ENCODE peak calls at places on chromosomes 5 and 9, in five cellular contexts. L is K562, W is H1, A is GM12878, X is HepG2. T is an unnamed sample. For H3K9me3, the result is how much of the 10 kb centered on the place peaks cover.

GRCh38 chr9:33620738-33621439 is 96.8 kb downstream of the ANKRD18B start:
- DNase-seq in A (no peak), W (no peak), L (no peak), X (no peak), T (no peak)

GRCh38 chr9:76773051-76773450 is 8.8 kb downstream of the PCA3 start:
- DNase-seq in A (no peak), L (no peak), W (no peak), X (no peak), T (no peak)

GRCh38 chr5:135309391-135310327 is 89.4 kb downstream of the MACROH2A1 start:
- DNase-seq in W (no peak), L (no peak), X (no peak), A (no peak), T (no peak)

GRCh38 chr5:139950436-139950835 is 92.7 kb downstream of the NRG2 start:
- DNase-seq in A (no peak), X (no peak), W (peak), L (no peak), T (no peak)

GRCh38 chr5:134554319-134555222 is 29.1 kb downstream of the JADE2 start:
- DNase-seq in A (peak), X (no peak), W (no peak), L (no peak), T (no peak)

GRCh38 chr9:36486454-36486932 is 86.2 kb upstream of the MELK start:
- DNase-seq in X (no peak), A (no peak), W (no peak), L (peak), T (no peak)

GRCh38 chr5:116938488-116938887 is 363.9 kb upstream of the SEMA6A start:
- DNase-seq in A (no peak), L (no peak), X (no peak), W (no peak), T (no peak)

GRCh38 chr9:100595391-100596199 is 17.7 kb downstream of the CAVIN4 start:
- DNase-seq in A (no peak), X (peak), L (peak), W (no peak), T (peak)

GRCh38 chr5:115366223-115366622 is 69.8 kb upstream of the CCDC112 start:
- DNase-seq in W (no peak), A (no peak), L (no peak), X (no peak), T (no peak)

GRCh38 chr5:168334161-168335094 is 43.0 kb downstream of the WWC1 start:
- DNase-seq in L (no peak), X (no peak), W (peak), A (no peak), T (no peak)

GRCh38 chr5:83965431-83965830 is 244.8 kb upstream of the HAPLN1 start:
- DNase-seq in W (no peak), X (no peak), A (no peak), L (no peak), T (no peak)

GRCh38 chr9:124022201-124023121 is 10.9 kb downstream of the LHX2 start:
- DNase-seq in W (peak), L (peak), X (peak), A (no peak), T (no peak)

GRCh38 chr5:118144540-118144939 is 843.8 kb downstream of the DTWD2 start:
- DNase-seq in X (no peak), A (no peak), W (no peak), L (no peak), T (no peak)

GRCh38 chr9:112168197-112168596 is 6.9 kb downstream of the SUSD1 start:
- DNase-seq in A (no peak), W (no peak), X (no peak), L (no peak), T (no peak)

GRCh38 chr5:126098330-126099017 is 324.7 kb upstream of the GRAMD2B start:
- DNase-seq in X (no peak), A (no peak), W (no peak), L (no peak), T (no peak)

GRCh38 chr9:29906065-29906464 is 2332.8 kb upstream of the C9orf72 start:
- DNase-seq in A (no peak), W (no peak), L (no peak), X (peak), T (no peak)

GRCh38 chr9:90038778-90039177 is 434.0 kb downstream of the GADD45G start:
- DNase-seq in W (peak), L (no peak), X (no peak), A (no peak), T (no peak)

GRCh38 chr9:77939149-77939668 is 92.4 kb downstream of the GNAQ start:
- DNase-seq in X (no peak), W (no peak), A (no peak), L (no peak), T (no peak)

GRCh38 chr5:127313379-127313778 is 22.8 kb downstream of the MEGF10 start:
- DNase-seq in A (no peak), L (no peak), X (no peak), W (no peak), T (no peak)

GRCh38 chr9:95100071-95100627 is 217.4 kb downstream of the FANCC start:
- DNase-seq in W (no peak), L (no peak), A (no peak), X (no peak), T (no peak)

DNA sequence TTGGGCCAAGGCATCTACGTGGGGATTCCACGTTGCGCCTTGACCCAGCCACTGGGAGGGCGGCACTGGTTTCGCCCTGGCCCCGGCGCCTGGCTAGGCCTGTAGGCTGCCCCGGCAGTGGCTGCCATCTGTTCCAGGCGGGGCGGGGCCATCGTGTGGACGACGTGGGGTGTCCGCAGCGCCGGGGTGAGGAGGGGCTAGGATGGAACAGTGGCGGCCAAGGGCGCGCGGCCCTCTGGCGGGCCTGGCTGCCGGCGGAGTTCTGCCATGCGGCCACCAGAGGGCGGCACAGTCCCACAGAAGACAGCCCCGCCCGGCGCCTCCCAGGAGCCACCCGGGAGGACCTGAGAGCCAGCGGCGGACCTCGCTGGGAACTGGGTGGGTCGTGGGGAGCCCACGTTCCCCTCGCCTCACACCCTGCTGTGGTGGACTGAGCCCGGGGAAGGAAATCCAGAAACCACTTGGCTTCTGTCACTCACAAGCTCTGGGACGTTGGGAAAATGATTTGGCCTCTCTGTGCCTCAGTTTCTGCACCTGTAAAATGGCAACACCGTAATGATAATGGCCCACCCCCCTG is 22.6 kb upstream of the RAPGEF1 start:
- DNase-seq in W (peak), X (peak), A (no peak), L (peak), T (peak)
- TF ChIP-seq YY1 in W (peak), X (peak), A (peak), L (peak), T (peak)

DNA sequence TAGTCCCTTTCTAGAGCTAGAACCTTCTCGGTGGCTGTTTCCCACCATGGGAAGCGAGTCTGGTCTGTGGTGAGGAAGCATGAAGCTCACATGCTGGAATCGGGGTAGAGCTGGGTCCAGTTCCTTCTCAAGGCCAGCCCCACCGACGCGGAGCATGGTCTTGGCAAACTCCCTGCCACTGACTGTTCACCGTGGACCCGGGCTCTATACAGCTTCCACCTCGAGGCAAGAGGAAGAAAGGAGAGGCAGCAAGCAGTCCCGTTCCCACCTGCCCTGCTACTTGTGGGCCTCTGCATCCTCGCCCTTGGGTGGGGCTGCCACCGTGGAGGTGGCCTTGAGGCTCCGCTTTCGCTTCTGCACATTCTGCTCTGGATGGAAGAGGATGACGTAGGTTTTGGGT is 13.7 kb downstream of the GRM6 start:
- DNase-seq in A (no peak), X (no peak), W (no peak), L (no peak), T (no peak)
- H3K9me3 ChIP-seq in A (under half), X (half or more), W (half or more), L (under half), T (under half)

DNA sequence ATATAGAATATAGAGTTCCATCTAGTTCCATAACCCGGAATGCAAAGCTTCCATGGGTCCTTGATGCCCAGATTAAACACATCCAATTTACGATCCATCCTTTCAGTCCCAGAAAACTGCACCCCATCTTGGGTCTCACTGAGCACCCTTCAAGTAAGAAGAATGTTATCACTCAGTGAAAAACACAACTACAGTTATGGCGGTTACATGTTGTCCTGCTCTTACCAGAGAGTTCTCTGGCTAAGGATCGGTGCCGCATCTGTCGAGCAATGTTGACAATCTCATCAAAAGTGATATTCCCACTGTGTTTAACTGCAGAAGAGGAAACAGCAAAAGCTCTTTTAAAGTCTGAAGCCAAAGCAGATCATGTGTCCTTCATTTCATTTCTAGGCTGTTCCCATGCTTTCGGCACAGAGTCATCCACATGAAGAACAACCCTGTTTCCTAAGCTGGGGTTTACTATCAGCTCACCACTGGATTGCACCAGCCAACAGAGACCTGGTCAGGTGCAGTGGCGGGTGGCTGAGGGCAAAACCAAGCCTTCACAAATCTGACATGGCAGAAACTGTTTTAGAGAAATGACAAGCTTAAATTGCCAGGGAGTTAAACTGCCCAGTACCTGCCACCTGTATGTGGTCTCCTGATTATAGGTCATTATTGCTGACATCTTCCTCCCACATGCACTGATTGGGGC is 2.9 kb downstream of the RPL12 start:
- DNase-seq in L (no peak), A (no peak), X (no peak), W (no peak), T (no peak)
- TF ChIP-seq SP1 in L (no peak), A (no peak), X (no peak), W (no peak), T (no peak)

DNA sequence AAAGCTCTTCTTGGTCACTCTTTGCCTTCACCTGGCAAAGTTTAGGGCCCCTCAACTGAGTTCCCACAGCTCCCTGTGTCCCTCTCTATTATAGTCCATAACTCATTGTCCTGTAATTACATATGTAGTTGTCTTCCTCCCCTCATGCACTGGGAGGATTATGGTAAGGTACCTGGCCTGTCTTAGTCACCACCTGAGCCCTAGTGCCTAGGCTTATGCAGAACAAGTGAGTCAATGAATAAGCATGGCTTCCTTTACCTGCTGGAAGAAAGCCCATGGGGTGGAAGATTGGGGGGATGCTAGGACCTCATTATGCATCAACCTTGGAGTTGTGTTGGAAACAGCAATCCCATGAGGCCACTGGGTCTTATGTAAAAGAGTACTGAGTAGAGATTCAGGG is 187.7 kb upstream of the TRIM32 start:
- DNase-seq in X (no peak), A (no peak), W (no peak), L (no peak), T (peak)
- TF ChIP-seq YY1 in X (no peak), A (no peak), W (no peak), L (no peak), T (no peak)